ENCODE peak calls at places on chromosome 13, in ten cellular contexts. One of them, this sample, is unnamed.

GRCh38 chr13:109156181-109156935 is 526.9 kb downstream of the MYO16 start:
- DNase-seq in bronchial epithelial cell: peak
- DNase-seq in activated T-helper 1 cell treated with anti-CD3 and anti-CD28 coated beads, Interleukin-2, amount 50 U/mL, for 16 hours: no peak
- DNase-seq in hepatocyte: no peak
- DNase-seq in T-helper 1 cell: no peak
- DNase-seq in cardiac fibroblast: peak
- DNase-seq in colonic mucosa: no peak
- DNase-seq in HTR-8/SVneo: peak
- DNase-seq in ureter: no peak
- DNase-seq in Ammon's horn: no peak
- DNase-seq in this sample: no peak

GRCh38 chr13:89750371-89750770 is 1597.1 kb upstream of the MIR17HG start:
- DNase-seq in colonic mucosa: no peak
- DNase-seq in bronchial epithelial cell: peak
- DNase-seq in activated T-helper 1 cell treated with anti-CD3 and anti-CD28 coated beads, Interleukin-2, amount 50 U/mL, for 16 hours: no peak
- DNase-seq in HTR-8/SVneo: no peak
- DNase-seq in Ammon's horn: no peak
- DNase-seq in T-helper 1 cell: no peak
- DNase-seq in hepatocyte: no peak
- DNase-seq in ureter: no peak
- DNase-seq in cardiac fibroblast: no peak
- DNase-seq in this sample: no peak

GRCh38 chr13:75341025-75341424 is 140.9 kb downstream of the TBC1D4 start:
- DNase-seq in T-helper 1 cell: no peak
- DNase-seq in colonic mucosa: no peak
- DNase-seq in bronchial epithelial cell: no peak
- DNase-seq in activated T-helper 1 cell treated with anti-CD3 and anti-CD28 coated beads, Interleukin-2, amount 50 U/mL, for 16 hours: no peak
- DNase-seq in cardiac fibroblast: no peak
- DNase-seq in ureter: no peak
- DNase-seq in HTR-8/SVneo: no peak
- DNase-seq in hepatocyte: no peak
- DNase-seq in Ammon's horn: no peak
- DNase-seq in this sample: no peak

GRCh38 chr13:113916330-113916815 is 52.5 kb upstream of the GAS6 start:
- DNase-seq in hepatocyte: no peak
- DNase-seq in Ammon's horn: no peak
- DNase-seq in bronchial epithelial cell: peak
- DNase-seq in cardiac fibroblast: peak
- DNase-seq in HTR-8/SVneo: no peak
- DNase-seq in activated T-helper 1 cell treated with anti-CD3 and anti-CD28 coated beads, Interleukin-2, amount 50 U/mL, for 16 hours: no peak
- DNase-seq in ureter: no peak
- DNase-seq in T-helper 1 cell: no peak
- DNase-seq in colonic mucosa: no peak
- DNase-seq in this sample: peak

GRCh38 chr13:110336681-110337080 is 29.6 kb downstream of the COL4A2 start:
- DNase-seq in bronchial epithelial cell: no peak
- DNase-seq in Ammon's horn: no peak
- DNase-seq in hepatocyte: no peak
- DNase-seq in HTR-8/SVneo: no peak
- DNase-seq in ureter: no peak
- DNase-seq in T-helper 1 cell: no peak
- DNase-seq in colonic mucosa: no peak
- DNase-seq in activated T-helper 1 cell treated with anti-CD3 and anti-CD28 coated beads, Interleukin-2, amount 50 U/mL, for 16 hours: no peak
- DNase-seq in cardiac fibroblast: no peak
- DNase-seq in this sample: no peak

GRCh38 chr13:21557995-21558394 is 46.0 kb downstream of the MICU2 start:
- DNase-seq in ureter: no peak
- DNase-seq in hepatocyte: no peak
- DNase-seq in T-helper 1 cell: no peak
- DNase-seq in activated T-helper 1 cell treated with anti-CD3 and anti-CD28 coated beads, Interleukin-2, amount 50 U/mL, for 16 hours: no peak
- DNase-seq in HTR-8/SVneo: no peak
- DNase-seq in Ammon's horn: no peak
- DNase-seq in bronchial epithelial cell: peak
- DNase-seq in cardiac fibroblast: peak
- DNase-seq in colonic mucosa: no peak
- DNase-seq in this sample: no peak

GRCh38 chr13:65445340-65445739 is 1784.8 kb downstream of the PCDH9 start:
- DNase-seq in hepatocyte: no peak
- DNase-seq in T-helper 1 cell: no peak
- DNase-seq in cardiac fibroblast: no peak
- DNase-seq in activated T-helper 1 cell treated with anti-CD3 and anti-CD28 coated beads, Interleukin-2, amount 50 U/mL, for 16 hours: no peak
- DNase-seq in colonic mucosa: no peak
- DNase-seq in bronchial epithelial cell: no peak
- DNase-seq in ureter: no peak
- DNase-seq in HTR-8/SVneo: no peak
- DNase-seq in Ammon's horn: no peak
- DNase-seq in this sample: no peak

GRCh38 chr13:31956944-31957644 is 74.5 kb upstream of the FRY start:
- DNase-seq in cardiac fibroblast: no peak
- DNase-seq in colonic mucosa: no peak
- DNase-seq in activated T-helper 1 cell treated with anti-CD3 and anti-CD28 coated beads, Interleukin-2, amount 50 U/mL, for 16 hours: no peak
- DNase-seq in bronchial epithelial cell: no peak
- DNase-seq in HTR-8/SVneo: no peak
- DNase-seq in hepatocyte: no peak
- DNase-seq in ureter: no peak
- DNase-seq in Ammon's horn: no peak
- DNase-seq in T-helper 1 cell: no peak
- DNase-seq in this sample: no peak